ENCODE peak calls at places on chromosomes 6 and 20, in four cellular contexts. M is WTC11, J is pancreas, G is sigmoid colon. I is an unnamed sample.

GRCh38 chr6:39166189-39166917 is 51.4 kb upstream of the SAYSD1 start:
- DNase-seq in J (peak; percentile 98), G (peak; percentile 77), M (peak; percentile 97), I (peak; percentile 94)

GRCh38 chr6:148760568-148761531 is 14.0 kb downstream of the UST start:
- DNase-seq in J (no peak), M (peak; percentile 41), G (peak; percentile 93), I (peak; percentile 50)

GRCh38 chr20:48339147-48339985 is 488.4 kb downstream of the PREX1 start:
- DNase-seq in G (peak; percentile 80), J (no peak), M (no peak), I (no peak)

GRCh38 chr6:21895591-21895990 is 302.0 kb downstream of the SOX4 start:
- DNase-seq in J (no peak), M (no peak), G (no peak), I (no peak)

GRCh38 chr6:126696921-126697693 is 357.2 kb downstream of the CENPW start:
- DNase-seq in M (no peak), G (no peak), J (no peak), I (no peak)

GRCh38 chr6:90285611-90286381 is 10.8 kb downstream of the BACH2 start:
- DNase-seq in J (peak; percentile 72), G (peak; percentile 86), M (peak; percentile 62), I (peak; percentile 57)

GRCh38 chr6:139583420-139583819 is 209.0 kb upstream of the CITED2 start:
- DNase-seq in M (no peak), J (no peak), G (no peak), I (no peak)

GRCh38 chr6:64505312-64505711 is 869.7 kb downstream of the PHF3 start:
- DNase-seq in G (no peak), M (peak; percentile 54), J (peak; percentile 48), I (peak; percentile 45)

GRCh38 chr20:15236812-15237211 is 899.4 kb upstream of the FLRT3 start:
- DNase-seq in J (no peak), G (no peak), M (peak; percentile 60), I (peak; percentile 26)

GRCh38 chr20:39338977-39339376 is 376.8 kb downstream of the DHX35 start:
- DNase-seq in J (no peak), G (no peak), M (no peak), I (no peak)

GRCh38 chr6:42197574-42198362 is 3.0 kb upstream of the GUCA1B start:
- DNase-seq in G (no peak), J (no peak), M (no peak), I (no peak)

GRCh38 chr6:129923520-129923919 is 62.4 kb upstream of the TMEM244 start:
- DNase-seq in G (no peak), M (no peak), J (no peak), I (no peak)

GRCh38 chr20:7790189-7790588 is 150.1 kb downstream of the HAO1 start:
- DNase-seq in J (no peak), G (no peak), M (no peak), I (no peak)

GRCh38 chr20:51375561-51375960 is 167.0 kb downstream of the NFATC2 start:
- DNase-seq in M (no peak), G (peak; percentile 40), J (peak; percentile 2), I (no peak)

GRCh38 chr20:37711001-37711400 is 17.2 kb downstream of the CTNNBL1 start:
- DNase-seq in J (no peak), M (no peak), G (no peak), I (no peak)

GRCh38 chr20:61429458-61430227 is 177.6 kb downstream of the CDH4 start:
- DNase-seq in J (no peak), G (no peak), M (no peak), I (no peak)

GRCh38 chr6:53359088-53359842 is 10.5 kb upstream of the ELOVL5 start:
- DNase-seq in G (peak; percentile 97), M (peak; percentile 96), J (peak; percentile 94), I (peak; percentile 94)

GRCh38 chr6:4994741-4995140 is 9.1 kb downstream of the RPP40 start:
- DNase-seq in M (no peak), J (no peak), G (no peak), I (no peak)

GRCh38 chr6:54717849-54718455 is 128.6 kb upstream of the FAM83B start:
- DNase-seq in J (peak; percentile 60), G (no peak), M (peak; percentile 79), I (peak; percentile 79)

GRCh38 chr6:53439556-53439955 is 90.8 kb upstream of the ELOVL5 start:
- DNase-seq in J (no peak), M (no peak), G (no peak), I (no peak)

GRCh38 chr6:85004283-85005010 is 240.0 kb upstream of the TBX18 start:
- DNase-seq in M (no peak), J (no peak), G (no peak), I (no peak)

GRCh38 chr6:166402582-166403277 is 20.0 kb upstream of the MPC1 start:
- DNase-seq in M (no peak), G (no peak), J (no peak), I (peak; percentile 30)

GRCh38 chr6:100678027-100678426 is 203.1 kb downstream of the ASCC3 start:
- DNase-seq in G (no peak), M (no peak), J (no peak), I (no peak)

GRCh38 chr20:57526067-57526884 is 1.3 kb upstream of the CTCFL start:
- DNase-seq in J (no peak), G (no peak), M (peak; percentile 70), I (peak; percentile 44)

GRCh38 chr6:126063512-126064146 is 77.3 kb downstream of the TRMT11 start:
- DNase-seq in M (no peak), J (no peak), G (no peak), I (peak; percentile 28)

GRCh38 chr6:41503841-41504525 is 42.2 kb upstream of the FOXP4 start:
- DNase-seq in M (peak; percentile 40), G (no peak), J (peak; percentile 73), I (peak; percentile 50)

GRCh38 chr6:124372076-124372475 is 568.4 kb downstream of the NKAIN2 start:
- DNase-seq in M (no peak), J (no peak), G (no peak), I (no peak)

GRCh38 chr20:41179961-41180360 is 42.6 kb downstream of the PLCG1 start:
- DNase-seq in G (no peak), J (peak; percentile 14), M (peak; percentile 9), I (no peak)

GRCh38 chr6:170048615-170049256 is 242.1 kb downstream of the DLL1 start:
- DNase-seq in J (peak; percentile 53), M (no peak), G (peak; percentile 91), I (no peak)

GRCh38 chr6:137866914-137867684 is at the start of gene TNFAIP3:
- DNase-seq in M (peak; percentile 77), J (peak; percentile 96), G (peak; percentile 98), I (peak; percentile 90)

GRCh38 chr20:36825374-36826104 is 50.4 kb upstream of the TLDC2 start:
- DNase-seq in M (no peak), J (no peak), G (no peak), I (peak; percentile 22)

GRCh38 chr20:47172579-47172978 is 183.9 kb downstream of the ZMYND8 start:
- DNase-seq in J (no peak), M (no peak), G (no peak), I (no peak)

GRCh38 chr6:57316581-57317059 is 810 bp upstream of the PRIM2 start:
- DNase-seq in M (peak; percentile 82), G (peak; percentile 91), J (peak; percentile 75), I (peak; percentile 77)

GRCh38 chr6:57313711-57314471 is 3.5 kb upstream of the PRIM2 start:
- DNase-seq in G (peak; percentile 91), M (no peak), J (no peak), I (no peak)

GRCh38 chr6:57315851-57316250 is 1.6 kb upstream of the PRIM2 start:
- DNase-seq in J (no peak), M (no peak), G (peak; percentile 48), I (no peak)

GRCh38 chr6:57313009-57313408 is 4.4 kb upstream of the PRIM2 start:
- DNase-seq in J (no peak), G (no peak), M (no peak), I (no peak)

GRCh38 chr6:57317060-57317943 is at the start of gene PRIM2:
- DNase-seq in J (peak; percentile 88), M (peak; percentile 85), G (peak; percentile 94), I (peak; percentile 79)
- TF ChIP-seq CTCF in J (no peak), M (no peak), G (no peak), I (no peak)

DNA sequence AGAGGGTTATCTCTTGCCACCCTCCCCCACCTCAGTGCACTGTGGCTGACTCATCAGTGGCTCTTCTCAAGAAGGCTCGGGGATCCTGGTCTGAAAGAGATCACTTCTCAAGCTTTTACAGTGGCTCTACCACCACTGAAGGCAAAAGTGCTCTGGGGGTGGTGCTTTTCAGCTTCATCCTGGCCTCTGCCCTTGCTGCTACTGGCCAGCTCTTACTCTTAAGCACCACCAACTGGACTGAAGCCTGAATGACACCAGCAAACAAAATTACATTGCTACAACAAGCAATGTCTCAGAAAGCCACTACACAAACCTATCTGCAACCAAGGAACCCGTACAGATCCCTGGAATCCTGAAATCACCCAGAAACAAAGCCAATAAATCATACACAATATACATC is 402.1 kb downstream of the EPHA7 start:
- DNase-seq in M (peak; percentile 30), J (no peak), G (no peak), I (no peak)
- TF ChIP-seq CTCF in M (no peak), J (no peak), G (no peak), I (peak; percentile 13)

DNA sequence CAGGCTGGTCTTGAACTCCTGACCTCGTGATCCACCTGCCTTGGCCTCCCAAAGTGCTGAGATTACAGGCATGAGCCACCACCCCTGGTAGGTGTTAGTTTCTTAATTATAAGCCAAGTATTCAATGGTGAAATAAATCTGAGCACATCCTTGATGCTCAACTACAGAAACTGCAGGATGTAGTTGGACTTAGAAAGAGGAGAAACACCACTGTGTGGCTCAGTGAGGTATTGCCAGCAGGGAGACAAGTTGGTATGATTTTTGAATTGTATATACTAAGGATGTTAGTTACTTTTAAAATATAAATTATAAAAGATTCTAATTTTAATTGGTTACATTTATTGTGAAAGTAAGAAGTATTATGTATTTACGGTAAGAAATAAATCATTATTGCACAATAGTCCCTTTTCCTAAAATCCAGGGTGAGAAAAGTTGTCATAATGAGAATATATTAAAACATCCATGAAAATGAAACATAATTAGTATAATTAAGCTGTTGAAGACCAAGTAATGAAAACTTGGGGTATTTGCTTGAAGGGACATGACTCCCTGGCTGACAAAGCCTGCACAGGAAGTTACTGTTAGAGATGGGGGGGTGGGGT is 17.6 kb downstream of the SLC18B1 start:
- DNase-seq in G (no peak), M (no peak), J (no peak), I (no peak)
- TF ChIP-seq CTCF in G (no peak), M (no peak), J (no peak), I (peak; percentile 18)

GRCh38 chr20:63177134-63177784 is 38.7 kb downstream of the YTHDF1 start:
- DNase-seq in J (no peak), G (no peak), M (peak; percentile 67), I (peak; percentile 66)
- TF ChIP-seq CTCF in J (no peak), G (no peak), M (no peak), I (no peak)

GRCh38 chr6:69768664-69769063 is 28.1 kb downstream of the LMBRD1 start:
- DNase-seq in J (no peak), G (no peak), M (no peak), I (no peak)
- TF ChIP-seq CTCF in J (no peak), G (no peak), M (no peak), I (no peak)

GRCh38 chr20:20820780-20821495 is 108.5 kb upstream of the RALGAPA2 start:
- DNase-seq in G (no peak), J (no peak), M (no peak), I (no peak)
- TF ChIP-seq CTCF in G (no peak), J (no peak), M (no peak), I (no peak)